ENCODE peak calls at places on chromosomes 7 and 10, in nine cellular contexts. P, R, V, E, B, Y, W, T and N are unnamed samples. For H3K9me3, the result is how much of the 10 kb centered on the place peaks cover.

GRCh38 chr10:30755474-30755873 is 125.9 kb upstream of the LYZL2 start:
- DNase-seq in Y (no peak), E (peak), B (no peak), W (no peak), T (peak), P (no peak), R (peak), V (no peak), N (no peak)

GRCh38 chr7:45885264-45885882 is 2.9 kb upstream of the IGFBP1 start:
- DNase-seq in T (no peak), R (no peak), Y (peak), W (no peak), E (no peak), P (no peak), B (no peak), V (no peak), N (no peak)

GRCh38 chr7:770336-770735 is 43.3 kb upstream of the PRKAR1B start:
- DNase-seq in Y (no peak), E (no peak), W (no peak), B (no peak), T (no peak), V (no peak), P (no peak), R (no peak), N (no peak)

GRCh38 chr10:101438881-101439391 is 85.0 kb downstream of the BTRC start:
- DNase-seq in E (no peak), T (no peak), W (no peak), Y (no peak), B (no peak), R (no peak), P (no peak), V (no peak), N (no peak)

GRCh38 chr7:39306028-39306570 is 260.1 kb upstream of the YAE1 start:
- DNase-seq in E (no peak), T (no peak), V (no peak), R (no peak), P (no peak), Y (no peak), W (no peak), B (no peak), N (no peak)

GRCh38 chr7:43537765-43538403 is 45.0 kb upstream of the STK17A start:
- DNase-seq in R (no peak), T (no peak), W (no peak), E (no peak), Y (no peak), B (no peak), V (no peak), P (peak), N (no peak)

GRCh38 chr10:24901686-24902399 is 50.6 kb downstream of the PRTFDC1 start:
- DNase-seq in E (peak), B (peak), R (peak), V (no peak), W (peak), P (peak), T (peak), Y (peak), N (no peak)

GRCh38 chr7:27188666-27189559 is 3.9 kb upstream of the HOXA11 start:
- DNase-seq in Y (no peak), V (peak), P (no peak), B (no peak), E (no peak), R (no peak), T (no peak), W (peak), N (peak)

GRCh38 chr7:56079450-56080185 is 13.1 kb downstream of the PHKG1 start:
- DNase-seq in W (peak), B (no peak), T (no peak), Y (no peak), E (peak), V (peak), P (no peak), R (no peak), N (peak)

GRCh38 chr10:110214380-110214826 is 7.0 kb downstream of the MXI1 start:
- DNase-seq in V (no peak), T (peak), W (no peak), Y (no peak), P (peak), E (no peak), R (no peak), B (peak), N (no peak)

GRCh38 chr10:112872728-112873127 is 77.3 kb upstream of the TCF7L2 start:
- DNase-seq in T (no peak), R (no peak), W (no peak), Y (no peak), E (no peak), B (no peak), V (no peak), P (no peak), N (no peak)

GRCh38 chr10:14282271-14282670 is 48.5 kb downstream of the FRMD4A start:
- DNase-seq in E (no peak), B (no peak), R (no peak), Y (peak), T (no peak), W (no peak), P (no peak), V (no peak), N (no peak)

GRCh38 chr10:16745061-16745460 is 72.2 kb downstream of the RSU1 start:
- DNase-seq in P (no peak), T (no peak), B (no peak), R (no peak), E (no peak), W (no peak), V (no peak), Y (no peak), N (no peak)

GRCh38 chr10:104209575-104210198 is 22.5 kb downstream of the CFAP43 start:
- DNase-seq in P (peak), B (peak), W (no peak), E (peak), V (peak), R (peak), Y (no peak), T (no peak), N (no peak)

GRCh38 chr7:37534893-37535610 is 86.4 kb upstream of the ELMO1 start:
- DNase-seq in V (no peak), P (no peak), E (no peak), T (no peak), W (no peak), R (no peak), B (no peak), Y (no peak), N (no peak)

GRCh38 chr7:5549096-5549896 is 125.7 kb upstream of the TNRC18 start:
- DNase-seq in B (no peak), V (no peak), E (peak), W (peak), Y (peak), P (peak), R (peak), T (no peak), N (no peak)

GRCh38 chr7:14294637-14295036 is 305.2 kb upstream of the ETV1 start:
- DNase-seq in Y (no peak), T (no peak), W (no peak), E (no peak), V (no peak), P (no peak), B (no peak), R (no peak), N (no peak)

GRCh38 chr10:128483216-128483615 is 357.0 kb upstream of the MKI67 start:
- DNase-seq in R (no peak), Y (no peak), E (no peak), V (no peak), T (no peak), B (no peak), W (no peak), P (no peak), N (peak)

GRCh38 chr7:149495785-149496641 is 1.6 kb downstream of the ZNF746 start:
- DNase-seq in V (peak), P (peak), W (peak), E (peak), T (peak), R (peak), B (no peak), Y (no peak), N (peak)

GRCh38 chr7:38274927-38275326 is 1.5 kb upstream of the TARP start:
- DNase-seq in Y (no peak), E (no peak), W (no peak), R (no peak), T (no peak), P (no peak), B (no peak), V (no peak), N (no peak)

GRCh38 chr10:8049151-8049873 is 5.2 kb upstream of the GATA3 start:
- DNase-seq in T (no peak), B (no peak), V (no peak), Y (peak), R (peak), W (no peak), E (no peak), P (no peak), N (peak)

GRCh38 chr7:93178213-93178612 is 30.0 kb upstream of the SAMD9L start:
- DNase-seq in T (no peak), E (no peak), Y (no peak), R (no peak), W (no peak), V (no peak), B (no peak), P (peak), N (no peak)

GRCh38 chr7:75734586-75735047 is 4.1 kb downstream of the HIP1 start:
- DNase-seq in W (no peak), P (peak), B (no peak), Y (no peak), R (peak), V (no peak), E (no peak), T (no peak), N (no peak)

GRCh38 chr7:31074403-31074802 is 22.3 kb downstream of the ADCYAP1R1 start:
- DNase-seq in W (no peak), Y (no peak), P (no peak), V (peak), E (peak), B (no peak), T (no peak), R (no peak), N (peak)

GRCh38 chr10:9848981-9849380 is 1168.7 kb upstream of the CELF2 start:
- DNase-seq in R (no peak), V (no peak), P (no peak), E (peak), W (no peak), Y (no peak), B (no peak), T (no peak), N (no peak)

DNA sequence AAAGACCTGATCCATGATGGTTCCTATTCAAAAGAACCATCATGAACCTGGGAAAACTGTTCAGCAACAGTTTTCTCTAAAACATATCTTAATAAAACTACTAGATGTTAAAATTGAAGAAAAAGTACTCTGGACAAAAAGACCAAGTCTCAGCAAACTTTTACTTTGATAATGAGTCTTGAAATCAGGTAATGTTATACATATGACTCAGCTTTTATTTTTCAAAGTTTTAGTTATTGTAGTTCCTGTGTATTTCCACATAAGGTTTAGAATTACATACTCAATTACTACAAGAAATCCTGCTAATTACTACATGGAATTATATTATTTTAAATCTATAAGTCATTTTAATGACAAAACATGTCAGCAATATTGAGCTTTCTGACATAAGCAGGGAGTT is 42.2 kb downstream of the ZNF33B start:
- DNase-seq in T (no peak), B (no peak), W (no peak), Y (no peak), V (no peak), E (no peak), R (no peak), P (no peak), N (no peak)
- H3K9me3 ChIP-seq in T (under half), B (under half), W (under half), Y (under half), V (under half), E (under half), R (under half), P (half or more), N (under half)

GRCh38 chr7:101882595-101883564 is 65.5 kb downstream of the CUX1 start:
- DNase-seq in R (peak), V (peak), W (peak), B (no peak), Y (peak), P (peak), E (peak), T (peak), N (peak)
- H3K9me3 ChIP-seq in R (under half), V (under half), W (under half), B (under half), Y (under half), P (under half), E (under half), T (under half), N (under half)

DNA sequence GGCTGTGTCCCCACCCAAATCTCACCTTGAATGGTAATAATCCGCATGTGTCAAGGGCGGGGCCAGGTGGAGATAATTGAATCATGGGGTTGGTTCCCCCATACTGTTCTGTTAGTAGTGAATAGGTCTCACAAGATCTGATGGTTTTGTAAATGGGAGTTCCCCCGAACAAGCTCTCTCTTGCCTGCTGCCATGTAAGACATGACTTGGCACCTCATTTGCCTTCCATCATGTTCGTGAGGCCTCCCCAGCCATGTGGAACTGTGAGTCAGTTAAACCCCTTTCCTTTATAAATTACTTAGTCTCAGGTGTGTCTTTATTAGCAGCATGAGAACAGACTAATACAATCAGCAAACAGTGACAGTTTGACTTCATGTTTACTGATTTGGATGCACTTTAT is 14.6 kb upstream of the R3HCC1L start:
- DNase-seq in E (no peak), B (no peak), W (no peak), V (no peak), R (no peak), P (no peak), T (no peak), Y (no peak), N (no peak)
- H3K9me3 ChIP-seq in E (under half), B (under half), W (under half), V (under half), R (under half), P (under half), T (under half), Y (under half), N (under half)

GRCh38 chr7:57775396-57776088 is 325.6 kb downstream of the ZNF716 start:
- DNase-seq in R (no peak), V (no peak), Y (no peak), E (no peak), W (no peak), P (no peak), T (no peak), B (no peak), N (no peak)
- H3K9me3 ChIP-seq in R (under half), V (under half), Y (under half), E (under half), W (under half), P (under half), T (half or more), B (under half), N (under half)